ENCODE peak calls at places on chromosomes 6 and 20, in eight cellular contexts. N, L, G, E, K, W, S and I are unnamed samples.

GRCh38 chr20:18009116-18009515 is 40.3 kb downstream of the MGME1 start:
- DNase-seq in N (no peak), L (no peak), G (no peak), E (peak), K (no peak), W (no peak), S (no peak), I (no peak)

GRCh38 chr6:54060286-54060685 is 51.0 kb upstream of the MLIP start:
- DNase-seq in N (peak), L (no peak), G (peak), E (no peak), K (peak), W (no peak), S (no peak), I (peak)

GRCh38 chr20:16020971-16021370 is 552.3 kb downstream of the KIF16B start:
- DNase-seq in N (peak), L (no peak), G (no peak), E (no peak), K (peak), W (no peak), S (peak), I (peak)

GRCh38 chr20:17010181-17010580 is 216.7 kb upstream of the PCSK2 start:
- DNase-seq in N (no peak), L (no peak), G (peak), E (no peak), K (no peak), W (no peak), S (no peak), I (no peak)

GRCh38 chr6:126480268-126480667 is 140.4 kb downstream of the CENPW start:
- DNase-seq in N (no peak), L (no peak), G (no peak), E (no peak), K (no peak), W (no peak), S (no peak), I (no peak)

GRCh38 chr20:8749986-8750385 is 318.9 kb upstream of the PLCB4 start:
- DNase-seq in N (peak), L (no peak), G (no peak), E (no peak), K (peak), W (no peak), S (no peak), I (no peak)

GRCh38 chr6:46909371-46909770 is 12.4 kb downstream of the ADGRF5 start:
- DNase-seq in N (no peak), L (no peak), G (peak), E (no peak), K (no peak), W (no peak), S (no peak), I (no peak)

GRCh38 chr6:136129365-136129764 is 120.7 kb downstream of the MTFR2 start:
- DNase-seq in N (no peak), L (no peak), G (no peak), E (no peak), K (no peak), W (no peak), S (no peak), I (no peak)

GRCh38 chr6:106082735-106083398 is 3.3 kb upstream of the PRDM1 start:
- DNase-seq in N (peak), L (no peak), G (no peak), E (no peak), K (peak), W (no peak), S (no peak), I (peak)

GRCh38 chr20:4697874-4698221 is 23.9 kb upstream of the PRND start:
- DNase-seq in N (no peak), L (no peak), G (no peak), E (no peak), K (no peak), W (no peak), S (no peak), I (no peak)

GRCh38 chr6:75611702-75612375 is 10.2 kb downstream of the SENP6 start:
- DNase-seq in N (no peak), L (no peak), G (no peak), E (no peak), K (no peak), W (no peak), S (no peak), I (no peak)

GRCh38 chr6:72626126-72626525 is 4.3 kb downstream of the KCNQ5 start:
- DNase-seq in N (no peak), L (no peak), G (peak), E (no peak), K (no peak), W (no peak), S (no peak), I (no peak)

GRCh38 chr6:106847116-106847515 is 127.4 kb downstream of the CD24 start:
- DNase-seq in N (no peak), L (no peak), G (peak), E (no peak), K (no peak), W (no peak), S (no peak), I (no peak)

DNA sequence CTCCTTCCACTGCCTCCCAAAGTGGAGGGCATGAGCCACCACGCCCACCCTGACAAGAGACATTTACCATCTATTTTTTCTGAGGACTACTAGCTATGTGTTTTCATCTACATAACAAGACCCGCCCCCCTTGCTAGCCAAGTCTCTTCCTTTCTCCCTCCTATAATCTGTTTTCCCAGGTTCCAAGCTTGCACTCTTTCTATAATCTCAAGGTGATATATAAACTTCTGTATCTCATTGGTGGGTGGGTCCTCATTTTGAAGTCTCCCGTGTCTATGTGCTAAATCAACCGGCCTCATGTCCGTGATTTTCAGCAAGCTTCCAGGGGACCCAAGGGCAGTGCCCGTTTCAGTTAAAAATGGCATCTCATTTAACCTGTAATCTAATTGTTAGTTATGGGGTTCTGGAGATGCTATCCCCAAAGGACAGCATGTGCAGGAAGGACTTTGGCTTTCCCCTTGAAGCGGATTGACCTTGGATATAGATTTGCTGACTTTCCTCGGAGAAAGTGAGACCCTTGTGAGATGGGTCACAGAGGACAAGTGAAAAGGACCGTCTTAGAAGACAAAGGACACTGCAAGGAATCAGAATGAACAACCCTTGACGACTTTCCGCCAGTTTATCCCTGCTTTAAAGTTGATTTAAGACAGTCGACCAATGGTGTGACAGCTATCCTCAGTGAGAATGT is 22.4 kb downstream of the OR2B2 start:
- DNase-seq in N (no peak), L (no peak), G (peak), E (no peak), K (no peak), W (peak), S (no peak), I (no peak)
- H3K4me3 ChIP-seq in N (peak), L (no peak), G (peak), E (peak), K (peak), W (peak), S (peak), I (peak)

GRCh38 chr6:26205161-26205624 is 118.0 kb downstream of the HFE start:
- DNase-seq in N (peak), L (peak), G (peak), E (peak), K (peak), W (peak), S (peak), I (peak)

GRCh38 chr6:26204332-26205160 is 117.3 kb downstream of the HFE start:
- DNase-seq in N (peak), L (peak), G (peak), E (peak), K (peak), W (peak), S (peak), I (peak)

GRCh38 chr6:26200918-26201721 is 113.9 kb downstream of the HFE start:
- DNase-seq in N (no peak), L (no peak), G (peak), E (no peak), K (no peak), W (peak), S (no peak), I (no peak)

GRCh38 chr6:26202201-26202611 is 115.0 kb downstream of the HFE start:
- DNase-seq in N (no peak), L (no peak), G (no peak), E (no peak), K (no peak), W (no peak), S (no peak), I (no peak)

DNA sequence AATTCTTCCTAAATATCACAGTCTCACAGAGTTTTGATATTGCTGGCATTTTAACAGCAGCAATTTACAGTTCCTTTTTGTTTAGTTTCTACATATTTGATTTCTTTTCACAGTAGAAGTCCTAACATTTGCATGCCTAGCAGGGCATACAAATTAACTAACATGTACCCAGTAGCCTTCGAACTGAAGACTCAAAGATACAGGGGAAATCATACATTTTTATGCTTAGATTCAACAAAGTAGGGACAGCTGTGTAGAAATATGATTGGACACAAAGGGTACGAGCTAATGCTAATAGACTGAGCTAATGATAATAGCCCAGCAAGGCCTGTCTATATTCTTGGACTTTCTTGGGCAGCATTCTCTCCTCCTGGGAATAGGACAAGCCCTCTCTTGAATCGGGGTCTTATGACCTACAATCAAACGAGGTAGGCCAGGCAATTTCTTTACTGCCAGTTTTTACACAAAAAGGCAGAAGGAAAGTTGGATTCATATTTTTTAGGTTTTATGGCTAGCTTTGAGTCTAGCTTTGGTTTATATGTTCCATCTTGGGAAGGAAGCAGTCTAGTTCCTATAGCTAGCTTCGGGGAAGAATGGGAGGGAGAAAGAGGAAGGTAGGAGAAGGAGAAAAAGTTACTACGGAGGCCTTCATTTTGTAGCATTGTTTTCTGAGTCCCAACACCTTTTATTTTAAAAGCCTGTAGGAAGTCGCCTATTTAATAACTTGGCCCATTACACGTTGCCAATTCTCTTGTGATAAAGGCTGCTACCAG is 115.8 kb downstream of the HFE start:
- DNase-seq in N (no peak), L (no peak), G (no peak), E (no peak), K (no peak), W (no peak), S (no peak), I (no peak)
- H3K4me3 ChIP-seq in N (no peak), L (no peak), G (no peak), E (no peak), K (no peak), W (peak), S (no peak), I (no peak)

DNA sequence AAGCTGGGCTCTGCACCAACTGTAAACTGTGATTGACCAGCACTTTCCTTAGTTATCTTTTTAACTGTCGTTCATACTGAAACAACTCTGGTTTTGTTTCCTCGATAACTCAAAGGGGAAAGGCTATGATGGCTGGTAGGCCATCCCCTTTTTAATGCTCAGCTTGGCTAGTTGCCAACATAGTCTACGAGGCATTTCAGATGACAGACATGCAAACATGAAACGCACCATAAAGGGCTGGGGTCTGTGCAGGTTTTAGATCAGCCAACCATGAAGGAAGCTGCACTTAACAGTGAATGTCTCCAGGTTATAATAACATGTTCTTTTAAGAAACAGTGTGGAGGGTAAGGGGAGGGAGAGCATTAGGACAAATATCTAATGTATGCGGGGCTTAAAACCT is 497.0 kb upstream of the ARID1B start:
- DNase-seq in N (no peak), L (no peak), G (no peak), E (no peak), K (no peak), W (no peak), S (no peak), I (no peak)
- H3K4me3 ChIP-seq in N (no peak), L (no peak), G (no peak), E (no peak), K (no peak), W (no peak), S (no peak), I (no peak)

GRCh38 chr6:16948376-16948775 is 153.5 kb upstream of the STMND1 start:
- DNase-seq in N (no peak), L (no peak), G (no peak), E (no peak), K (peak), W (no peak), S (no peak), I (no peak)
- H3K4me3 ChIP-seq in N (no peak), L (no peak), G (no peak), E (no peak), K (no peak), W (no peak), S (no peak), I (no peak)

GRCh38 chr6:32937230-32937633 is 3.6 kb downstream of the HLA-DMB start:
- DNase-seq in N (no peak), L (no peak), G (no peak), E (no peak), K (no peak), W (no peak), S (no peak), I (no peak)
- H3K4me3 ChIP-seq in N (no peak), L (no peak), G (no peak), E (peak), K (no peak), W (no peak), S (no peak), I (no peak)

GRCh38 chr6:2885967-2886731 is 17.0 kb downstream of the SERPINB9 start:
- DNase-seq in N (no peak), L (no peak), G (no peak), E (no peak), K (no peak), W (no peak), S (no peak), I (no peak)

GRCh38 chr6:2884817-2885216 is 18.3 kb downstream of the SERPINB9 start:
- DNase-seq in N (no peak), L (no peak), G (no peak), E (no peak), K (no peak), W (no peak), S (no peak), I (no peak)

GRCh38 chr6:2877960-2878359 is 25.1 kb downstream of the SERPINB9 start:
- DNase-seq in N (no peak), L (no peak), G (no peak), E (no peak), K (no peak), W (no peak), S (no peak), I (no peak)

GRCh38 chr6:2881358-2881885 is 21.7 kb downstream of the SERPINB9 start:
- DNase-seq in N (no peak), L (no peak), G (no peak), E (no peak), K (no peak), W (no peak), S (no peak), I (no peak)

GRCh38 chr6:2883673-2884072 is 19.4 kb downstream of the SERPINB9 start:
- DNase-seq in N (no peak), L (no peak), G (no peak), E (no peak), K (no peak), W (no peak), S (no peak), I (no peak)
- H3K4me3 ChIP-seq in N (no peak), L (no peak), G (no peak), E (no peak), K (no peak), W (no peak), S (no peak), I (no peak)

DNA sequence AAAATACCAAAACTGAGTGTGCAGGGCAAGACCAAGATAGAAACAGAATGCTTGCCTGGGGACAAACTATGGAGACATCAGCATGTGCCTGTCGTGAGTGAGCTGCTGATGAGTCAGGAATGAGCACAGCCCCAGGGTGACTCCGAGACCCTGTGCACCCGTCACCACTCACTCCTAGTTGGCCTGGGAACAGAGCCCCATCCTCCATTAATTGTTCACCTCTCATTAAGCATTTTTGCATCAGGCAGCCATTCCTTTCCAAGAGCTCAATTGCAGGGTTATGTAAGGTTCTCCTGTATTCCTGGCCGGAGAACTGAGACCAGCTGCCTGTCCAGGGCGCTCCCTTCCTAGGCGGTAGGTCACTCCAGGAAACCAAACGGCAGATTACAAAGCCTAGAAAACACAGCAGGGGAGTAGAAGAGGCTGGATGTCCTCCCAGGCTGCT is 532.8 kb upstream of the JARID2 start:
- DNase-seq in N (peak), L (no peak), G (no peak), E (no peak), K (peak), W (no peak), S (peak), I (peak)
- H3K4me3 ChIP-seq in N (no peak), L (no peak), G (no peak), E (no peak), K (no peak), W (no peak), S (no peak), I (no peak)